ENCODE peak calls at places on chromosomes 12 and 14, in seven cellular contexts. I is kidney, D is HEK293T, S is type B pancreatic cell, U is AG10803, R is fibroblast of the aortic adventitia, K is epithelial cell of prostate. J is an unnamed sample.

GRCh38 chr14:68619805-68620574 is 172.9 kb downstream of the ZFP36L1 start:
- DNase-seq in I (no peak), D (no peak), S (no peak), U (no peak), R (peak; percentile 60), K (no peak), J (no peak)

GRCh38 chr14:81169711-81170103 is 51.1 kb downstream of the GTF2A1 start:
- DNase-seq in I (peak; percentile 86), D (no peak), S (no peak), U (peak; percentile 31), R (peak; percentile 22), K (no peak), J (no peak)

GRCh38 chr12:57141249-57141648 is 6.2 kb downstream of the LRP1-AS start:
- DNase-seq in I (no peak), D (no peak), S (no peak), U (no peak), R (no peak), K (no peak), J (no peak)

GRCh38 chr14:104158827-104159798 is 20.7 kb downstream of the KIF26A start:
- DNase-seq in I (no peak), D (no peak), S (no peak), U (no peak), R (no peak), K (no peak), J (no peak)

GRCh38 chr14:101350021-101350420 is 211.3 kb upstream of the DIO3 start:
- DNase-seq in I (peak; percentile 34), D (no peak), S (peak; percentile 32), U (no peak), R (no peak), K (no peak), J (no peak)

GRCh38 chr12:67042697-67043131 is 226.4 kb upstream of the CAND1 start:
- DNase-seq in I (no peak), D (peak; percentile 37), S (no peak), U (no peak), R (no peak), K (no peak), J (no peak)

GRCh38 chr12:107513636-107514400 is 171.8 kb upstream of the PWP1 start:
- DNase-seq in I (no peak), D (no peak), S (peak; percentile 36), U (no peak), R (no peak), K (no peak), J (no peak)

GRCh38 chr12:132560421-132560830 is 50.0 kb downstream of the LRCOL1 start:
- DNase-seq in I (no peak), D (peak; percentile 51), S (no peak), U (no peak), R (no peak), K (no peak), J (no peak)

GRCh38 chr12:49208146-49208545 is 19.3 kb upstream of the TUBA1A start:
- DNase-seq in I (no peak), D (no peak), S (no peak), U (no peak), R (no peak), K (no peak), J (no peak)

GRCh38 chr12:69254046-69254445 is 14.7 kb downstream of the CPSF6 start:
- DNase-seq in I (no peak), D (peak; percentile 20), S (no peak), U (peak; percentile 53), R (peak; percentile 65), K (no peak), J (no peak)

GRCh38 chr14:93456356-93456755 is 25.6 kb downstream of the UNC79 start:
- DNase-seq in I (no peak), D (no peak), S (no peak), U (no peak), R (no peak), K (no peak), J (no peak)

GRCh38 chr12:119500209-119500608 is 93.4 kb upstream of the TMEM233 start:
- DNase-seq in I (no peak), D (no peak), S (no peak), U (no peak), R (no peak), K (no peak), J (no peak)

GRCh38 chr12:54409267-54409666 is 9.8 kb downstream of the ITGA5 start:
- DNase-seq in I (no peak), D (no peak), S (no peak), U (no peak), R (no peak), K (no peak), J (no peak)

GRCh38 chr12:19482551-19483109 is 43.3 kb downstream of the AEBP2 start:
- DNase-seq in I (no peak), D (peak; percentile 11), S (no peak), U (no peak), R (no peak), K (no peak), J (peak; percentile 25)

GRCh38 chr12:123763093-123763492 is 992 bp downstream of the DNAH10 start:
- DNase-seq in I (no peak), D (no peak), S (no peak), U (no peak), R (no peak), K (no peak), J (no peak)

GRCh38 chr12:122124370-122124769 is 45.8 kb downstream of the MLXIP start:
- DNase-seq in I (peak; percentile 72), D (no peak), S (no peak), U (no peak), R (no peak), K (no peak), J (no peak)

GRCh38 chr12:32302218-32302826 is 97.0 kb upstream of the FGD4 start:
- DNase-seq in I (no peak), D (peak; percentile 46), S (no peak), U (no peak), R (peak; percentile 34), K (no peak), J (peak; percentile 36)

GRCh38 chr14:73788871-73789590 is 62.6 kb upstream of the PTGR2 start:
- DNase-seq in I (no peak), D (no peak), S (no peak), U (no peak), R (peak; percentile 42), K (no peak), J (no peak)

GRCh38 chr12:6646276-6647082 is 753 bp downstream of the ACRBP start:
- DNase-seq in I (no peak), D (no peak), S (no peak), U (no peak), R (no peak), K (no peak), J (no peak)

GRCh38 chr12:2454778-2455177 is 340.0 kb upstream of the FKBP4 start:
- DNase-seq in I (no peak), D (no peak), S (no peak), U (no peak), R (no peak), K (no peak), J (no peak)

GRCh38 chr14:105050551-105050897 is 14.7 kb downstream of the GPR132 start:
- DNase-seq in I (peak; percentile 96), D (no peak), S (no peak), U (peak; percentile 25), R (no peak), K (no peak), J (no peak)

GRCh38 chr14:88824314-88825077 is at the start of gene TTC8:
- DNase-seq in I (peak; percentile 94), D (peak; percentile 91), S (peak; percentile 88), U (peak; percentile 88), R (peak; percentile 90), K (peak; percentile 58), J (peak; percentile 61)

GRCh38 chr12:109482894-109483293 is 5.5 kb downstream of the UBE3B start:
- DNase-seq in I (no peak), D (no peak), S (no peak), U (no peak), R (no peak), K (no peak), J (no peak)

GRCh38 chr14:91171291-91171690 is 57.4 kb downstream of the DGLUCY start:
- DNase-seq in I (peak; percentile 69), D (no peak), S (no peak), U (no peak), R (no peak), K (no peak), J (no peak)

GRCh38 chr14:77059276-77059934 is 30.9 kb upstream of the IRF2BPL start:
- DNase-seq in I (peak; percentile 89), D (peak; percentile 71), S (no peak), U (peak; percentile 93), R (peak; percentile 87), K (no peak), J (no peak)

GRCh38 chr14:58549358-58549757 is 88.4 kb upstream of the DACT1 start:
- DNase-seq in I (no peak), D (no peak), S (no peak), U (no peak), R (no peak), K (no peak), J (no peak)

GRCh38 chr12:114671664-114672476 is 12.1 kb downstream of the TBX3 start:
- DNase-seq in I (peak; percentile 77), D (no peak), S (no peak), U (peak; percentile 24), R (no peak), K (no peak), J (no peak)

GRCh38 chr12:88036368-88036965 is 7.3 kb upstream of the C12orf50 start:
- DNase-seq in I (no peak), D (no peak), S (no peak), U (peak; percentile 76), R (peak; percentile 58), K (peak; percentile 16), J (no peak)

J was measured in GM12892.